ENCODE peak calls at places on chromosomes 5 and 9, in five cellular contexts. C is upper lobe of right lung, W is GM10248, I is cardiac fibroblast, Q is fibroblast of pulmonary artery. G is an unnamed sample.

GRCh38 chr9:69143291-69143690 is 30.8 kb upstream of the TJP2 start:
- DNase-seq in I (peak; percentile 28), C (no peak), W (no peak), Q (peak; percentile 39), G (no peak)

GRCh38 chr9:13139641-13140171 is 139.8 kb downstream of the MPDZ start:
- DNase-seq in I (peak; percentile 89), Q (peak; percentile 92), W (no peak), C (no peak), G (no peak)

GRCh38 chr5:76372320-76373054 is 30.6 kb upstream of the IQGAP2 start:
- DNase-seq in Q (peak; percentile 78), I (peak; percentile 66), C (no peak), W (no peak), G (peak; percentile 80)

GRCh38 chr9:97858393-97858713 is 5.3 kb downstream of the FOXE1 start:
- DNase-seq in Q (no peak), W (no peak), I (no peak), C (no peak), G (no peak)

GRCh38 chr5:10036136-10036535 is 213.6 kb downstream of the ATPSCKMT start:
- DNase-seq in Q (peak; percentile 67), C (no peak), I (peak; percentile 64), W (no peak), G (no peak)

GRCh38 chr5:56060276-56061110 is 65.7 kb upstream of the IL6ST start:
- DNase-seq in Q (no peak), C (no peak), W (no peak), I (peak; percentile 24), G (no peak)

GRCh38 chr9:77486968-77487367 is 161.2 kb downstream of the GNA14 start:
- DNase-seq in I (no peak), Q (no peak), C (no peak), W (no peak), G (no peak)

GRCh38 chr9:89309608-89310485 is 1.1 kb upstream of the CKS2 start:
- DNase-seq in C (no peak), W (no peak), Q (peak; percentile 34), I (peak; percentile 48), G (no peak)